ENCODE peak calls at places on chromosome 17, in six cellular contexts. B is foreskin fibroblast, N is Ammon's horn, V is lung, L is frontal cortex, Z is NCI-H1436. K is an unnamed sample.

GRCh38 chr17:83080641-83081560 is 1.5 kb downstream of the METRNL start:
- DNase-seq in N (no peak), L (peak; percentile 66), Z (no peak), V (no peak), B (peak; percentile 71), K (no peak)

GRCh38 chr17:65228734-65229390 is 91.7 kb downstream of the RGS9 start:
- DNase-seq in Z (peak; percentile 58), L (no peak), B (peak; percentile 72), N (no peak), V (peak; percentile 53), K (no peak)

GRCh38 chr17:51692917-51693316 is 432.6 kb downstream of the UTP18 start:
- DNase-seq in N (no peak), L (no peak), Z (no peak), V (no peak), B (no peak), K (no peak)

GRCh38 chr17:50533720-50534148 is 1.2 kb downstream of the EPN3 start:
- DNase-seq in N (peak; percentile 48), V (no peak), L (no peak), Z (no peak), B (peak; percentile 72), K (no peak)

GRCh38 chr17:76969598-76970172 is 101.5 kb downstream of the MGAT5B start:
- DNase-seq in B (no peak), V (no peak), L (no peak), N (no peak), Z (no peak), K (peak; percentile 53)

GRCh38 chr17:74610108-74610507 is 13.4 kb downstream of the CD300E start:
- DNase-seq in N (no peak), Z (no peak), L (no peak), V (no peak), B (no peak), K (no peak)

GRCh38 chr17:9645858-9646555 is 690 bp downstream of the USP43 start:
- DNase-seq in V (peak; percentile 65), B (peak; percentile 43), L (peak; percentile 42), N (peak; percentile 22), Z (peak; percentile 19), K (no peak)

GRCh38 chr17:44279586-44280344 is 11.8 kb upstream of the SLC4A1 start:
- DNase-seq in Z (no peak), V (peak; percentile 57), B (peak; percentile 93), L (peak; percentile 11), N (peak; percentile 84), K (peak; percentile 94)

GRCh38 chr17:77400445-77400870 is 259.7 kb downstream of the SEC14L1 start:
- DNase-seq in N (no peak), Z (no peak), V (peak; percentile 46), B (peak; percentile 76), L (no peak), K (no peak)

GRCh38 chr17:32523827-32524552 is 37.2 kb downstream of the CDK5R1 start:
- DNase-seq in Z (no peak), B (no peak), L (no peak), N (no peak), V (no peak), K (no peak)

GRCh38 chr17:61448042-61448441 is 4.2 kb upstream of the TBX4 start:
- DNase-seq in B (no peak), V (no peak), Z (no peak), N (no peak), L (no peak), K (no peak)

GRCh38 chr17:32828822-32829221 is 48.1 kb downstream of the MYO1D start:
- DNase-seq in V (no peak), L (no peak), Z (no peak), B (no peak), N (no peak), K (no peak)

GRCh38 chr17:72870437-72870985 is 222.0 kb downstream of the SLC39A11 start:
- DNase-seq in N (no peak), B (peak; percentile 21), L (no peak), Z (no peak), V (no peak), K (no peak)

GRCh38 chr17:80859004-80859941 is 132.4 kb upstream of the CHMP6 start:
- DNase-seq in V (peak; percentile 54), B (peak; percentile 99), N (peak; percentile 70), L (peak; percentile 59), Z (no peak), K (no peak)

GRCh38 chr17:73091770-73092517 is 544 bp downstream of the SLC39A11 start:
- DNase-seq in N (peak; percentile 45), L (no peak), Z (no peak), V (no peak), B (peak; percentile 59), K (peak; percentile 81)